ENCODE peak calls at places on chromosomes 16 and 17, in six cellular contexts. S is heart right ventricle; L is astrocyte; C is ovary; D is CD4-positive, CD25-positive, alpha-beta regulatory T cell; N is naive thymus-derived CD4-positive, alpha-beta T cell. Q is an unnamed sample. For H3K27me3 and H3K36me3, the result is how much of the 10 kb centered on the place peaks cover.

GRCh38 chr16:3113765-3114479 is 1.5 kb downstream of the ZNF205 start:
- DNase-seq in S (no peak), L (no peak), C (no peak), D (no peak), N (no peak), Q (no peak)

GRCh38 chr17:81572499-81573030 is 20.4 kb upstream of the FAAP100 start:
- DNase-seq in S (no peak), L (peak), C (no peak), D (no peak), N (no peak), Q (no peak)

GRCh38 chr17:12637015-12637414 is 28.7 kb upstream of the MYOCD start:
- DNase-seq in S (no peak), L (peak), C (no peak), D (no peak), N (no peak), Q (no peak)

GRCh38 chr17:6541886-6542285 is 14.5 kb downstream of the PITPNM3 start:
- DNase-seq in S (no peak), L (no peak), C (no peak), D (no peak), N (no peak), Q (no peak)

GRCh38 chr16:30054451-30054850 is 11.1 kb upstream of the ALDOA start:
- DNase-seq in S (no peak), L (no peak), C (no peak), D (no peak), N (no peak), Q (no peak)

GRCh38 chr17:69860142-69860680 is 214.8 kb upstream of the KCNJ16 start:
- DNase-seq in S (no peak), L (no peak), C (no peak), D (no peak), N (no peak), Q (no peak)

GRCh38 chr17:20266806-20267458 is 200.4 kb downstream of the LGALS9B start:
- DNase-seq in S (no peak), L (peak), C (no peak), D (no peak), N (no peak), Q (no peak)

GRCh38 chr17:63694974-63695773 is 4.8 kb downstream of the LIMD2 start:
- DNase-seq in S (no peak), L (no peak), C (no peak), D (peak), N (no peak), Q (no peak)

GRCh38 chr17:33520404-33521032 is 227.4 kb upstream of the ASIC2 start:
- DNase-seq in S (peak), L (no peak), C (peak), D (peak), N (no peak), Q (peak)

GRCh38 chr16:87891763-87892162 is 22.5 kb upstream of the SLC7A5 start:
- DNase-seq in S (no peak), L (no peak), C (no peak), D (no peak), N (no peak), Q (no peak)

GRCh38 chr16:1167276-1168107 is 14.6 kb downstream of the CACNA1H start:
- DNase-seq in S (no peak), L (peak), C (no peak), D (no peak), N (no peak), Q (no peak)

DNA sequence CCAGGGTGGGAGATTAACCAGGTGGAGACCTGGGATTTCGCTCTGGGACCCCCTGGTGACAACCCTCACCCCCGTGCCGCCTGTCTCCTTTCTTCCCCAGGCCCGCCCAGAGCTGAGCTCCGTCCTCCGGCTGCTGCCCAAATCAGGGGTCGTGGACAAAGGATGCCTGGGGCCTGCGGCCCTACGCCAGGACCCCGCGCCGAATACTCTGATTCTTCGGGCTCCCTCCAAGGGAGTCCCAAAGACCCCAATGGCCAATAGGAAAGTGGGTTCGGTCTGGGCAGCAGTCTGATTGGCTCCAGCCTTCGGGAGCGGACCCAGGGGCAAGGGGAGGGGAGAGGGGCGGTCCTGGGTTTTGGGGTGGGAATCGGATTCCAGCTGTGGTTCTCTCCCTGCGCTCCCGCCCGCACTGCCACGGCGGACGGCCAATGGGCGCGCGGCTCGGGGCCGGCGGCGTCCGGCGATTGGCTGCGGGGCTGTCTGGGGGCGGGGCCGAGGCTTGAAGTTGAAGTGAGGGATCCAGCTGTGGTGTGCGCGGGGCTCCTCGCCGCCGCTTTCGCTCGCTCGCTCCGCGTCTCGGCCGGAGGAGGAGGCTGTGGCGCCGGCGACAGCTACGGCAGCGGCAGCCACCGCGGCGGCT is at the start of gene CACNA1G:
- DNase-seq in S (peak), L (peak), C (peak), D (peak), N (peak), Q (peak)
- H3K27ac ChIP-seq in S (no peak), L (no peak), C (peak), D (no peak), N (no peak), Q (no peak)

GRCh38 chr16:21277045-21277926 is 804 bp downstream of the CRYM start:
- DNase-seq in S (no peak), L (no peak), C (no peak), D (no peak), N (no peak), Q (no peak)

GRCh38 chr16:21275529-21275928 is 2.6 kb downstream of the CRYM start:
- DNase-seq in S (no peak), L (no peak), C (no peak), D (no peak), N (no peak), Q (no peak)

GRCh38 chr16:21277927-21278706 is at the start of gene CRYM:
- DNase-seq in S (peak), L (no peak), C (peak), D (peak), N (no peak), Q (no peak)

GRCh38 chr16:21274172-21274726 is 3.8 kb downstream of the CRYM start:
- DNase-seq in S (no peak), L (no peak), C (no peak), D (no peak), N (no peak), Q (no peak)

DNA sequence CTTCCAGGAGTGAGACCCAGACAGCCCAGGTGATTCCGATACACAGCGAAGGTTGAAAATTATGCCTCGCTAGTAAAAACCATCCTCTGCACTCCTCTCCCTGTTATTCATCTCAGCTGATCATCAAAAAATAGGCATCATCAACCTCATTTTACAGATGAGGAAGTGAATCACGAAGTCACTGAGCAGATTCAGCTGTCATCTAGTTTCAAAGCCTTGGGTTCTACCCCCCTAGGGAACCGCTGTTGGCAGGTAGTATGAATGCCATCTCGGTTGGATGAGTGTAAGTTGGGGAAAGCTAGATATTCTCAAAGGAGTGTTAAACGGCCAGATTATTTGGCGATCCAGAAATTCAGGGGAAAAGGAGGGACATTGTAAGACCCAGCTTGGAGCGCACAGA is 2.0 kb downstream of the CRYM start:
- DNase-seq in S (no peak), L (no peak), C (no peak), D (no peak), N (no peak), Q (no peak)
- H3K27me3 ChIP-seq in S (under half), L (half or more), C (under half), D (under half), N (under half), Q (under half)

GRCh38 chr16:15635926-15636325 is 7.0 kb downstream of the MARF1 start:
- DNase-seq in S (no peak), L (no peak), C (no peak), D (no peak), N (no peak), Q (no peak)
- H3K36me3 ChIP-seq in S (under half), L (half or more), C (under half), D (half or more), N (under half), Q (under half)

GRCh38 chr16:49452108-49452507 is 78.5 kb downstream of the C16orf78 start:
- DNase-seq in S (no peak), L (no peak), C (no peak), D (no peak), N (no peak), Q (no peak)
- H3K27ac ChIP-seq in S (peak), L (no peak), C (no peak), D (no peak), N (no peak), Q (no peak)

GRCh38 chr17:76585048-76585648 is 512 bp downstream of the ST6GALNAC2 start:
- DNase-seq in S (peak), L (no peak), C (peak), D (no peak), N (no peak), Q (no peak)
- H3K27me3 ChIP-seq in S (under half), L (under half), C (under half), D (under half), N (under half), Q (under half)

DNA sequence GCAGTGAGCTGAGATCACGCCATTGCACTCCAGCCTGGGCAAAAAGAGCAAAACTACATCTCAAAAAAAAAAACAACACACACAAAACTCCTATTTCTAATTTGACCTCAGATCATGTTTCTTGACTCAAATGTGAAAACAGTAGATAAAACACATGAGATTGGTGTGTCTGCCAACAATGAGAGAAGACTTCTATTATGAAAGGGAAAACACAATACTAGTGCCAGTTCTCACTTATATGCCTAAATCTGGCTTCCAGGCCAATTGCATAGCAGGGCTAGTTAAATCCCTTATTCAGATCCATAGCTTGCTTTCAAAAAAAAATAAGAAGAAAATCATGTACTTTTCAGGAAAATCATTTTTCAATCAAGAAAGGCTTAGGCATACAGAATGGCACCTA is 39.4 kb downstream of the AP1G1 start:
- DNase-seq in S (no peak), L (no peak), C (no peak), D (no peak), N (no peak), Q (no peak)
- H3K36me3 ChIP-seq in S (under half), L (under half), C (under half), D (half or more), N (under half), Q (under half)